ENCODE peak calls at places on chromosomes 13 and 19, in seven cellular contexts. C, H, S, J, N, X and Q are unnamed samples.

GRCh38 chr19:39409886-39410619 is 2.4 kb upstream of the PLEKHG2 start:
- DNase-seq in N (peak; percentile 54), C (peak; percentile 81), S (peak; percentile 68), J (no peak), X (peak; percentile 91), H (peak; percentile 78), Q (peak; percentile 39)

GRCh38 chr13:99750951-99751350 is 220.6 kb downstream of the ZIC5 start:
- DNase-seq in S (no peak), N (no peak), J (no peak), H (no peak), C (no peak), X (no peak), Q (no peak)

GRCh38 chr13:103716689-103717088 is 650.5 kb upstream of the SLC10A2 start:
- DNase-seq in S (no peak), X (no peak), C (no peak), N (no peak), J (no peak), H (no peak), Q (no peak)

GRCh38 chr19:2652504-2653099 is 49.9 kb downstream of the GNG7 start:
- DNase-seq in C (no peak), H (no peak), J (no peak), X (no peak), S (no peak), N (no peak), Q (no peak)

GRCh38 chr13:113946409-113947181 is 27.3 kb downstream of the C13orf46 start:
- DNase-seq in S (no peak), H (no peak), J (no peak), N (no peak), C (no peak), X (no peak), Q (no peak)

GRCh38 chr19:33459691-33460090 is 61.9 kb downstream of the PEPD start:
- DNase-seq in N (no peak), S (no peak), H (no peak), C (no peak), X (no peak), J (no peak), Q (no peak)

GRCh38 chr13:44971656-44972595 is 17.3 kb downstream of the NUFIP1 start:
- DNase-seq in N (no peak), S (no peak), J (no peak), X (no peak), C (peak; percentile 16), H (no peak), Q (no peak)

GRCh38 chr13:90389537-90389936 is 958.0 kb upstream of the MIR17HG start:
- DNase-seq in J (no peak), H (no peak), X (no peak), S (no peak), C (no peak), N (no peak), Q (no peak)

GRCh38 chr19:12983561-12984142 is 11.6 kb upstream of the NFIX start:
- DNase-seq in H (peak; percentile 79), N (peak; percentile 36), S (peak; percentile 91), X (peak; percentile 89), J (peak; percentile 89), C (peak; percentile 87), Q (peak; percentile 68)

GRCh38 chr19:23762548-23762883 is 3.8 kb upstream of the ZNF681 start:
- DNase-seq in X (no peak), C (no peak), N (no peak), J (no peak), H (no peak), S (no peak), Q (no peak)

GRCh38 chr19:23764781-23765180 is 6.1 kb upstream of the ZNF681 start:
- DNase-seq in H (no peak), C (no peak), J (no peak), X (no peak), N (no peak), S (no peak), Q (no peak)

GRCh38 chr19:23766951-23767350 is 8.3 kb upstream of the ZNF681 start:
- DNase-seq in S (no peak), X (no peak), J (no peak), C (no peak), H (no peak), N (no peak), Q (peak; percentile 53)

GRCh38 chr19:23758187-23759074 is at the start of gene ZNF681:
- DNase-seq in X (peak; percentile 94), C (peak; percentile 95), J (peak; percentile 90), N (no peak), H (peak; percentile 89), S (peak; percentile 93), Q (peak; percentile 73)

DNA sequence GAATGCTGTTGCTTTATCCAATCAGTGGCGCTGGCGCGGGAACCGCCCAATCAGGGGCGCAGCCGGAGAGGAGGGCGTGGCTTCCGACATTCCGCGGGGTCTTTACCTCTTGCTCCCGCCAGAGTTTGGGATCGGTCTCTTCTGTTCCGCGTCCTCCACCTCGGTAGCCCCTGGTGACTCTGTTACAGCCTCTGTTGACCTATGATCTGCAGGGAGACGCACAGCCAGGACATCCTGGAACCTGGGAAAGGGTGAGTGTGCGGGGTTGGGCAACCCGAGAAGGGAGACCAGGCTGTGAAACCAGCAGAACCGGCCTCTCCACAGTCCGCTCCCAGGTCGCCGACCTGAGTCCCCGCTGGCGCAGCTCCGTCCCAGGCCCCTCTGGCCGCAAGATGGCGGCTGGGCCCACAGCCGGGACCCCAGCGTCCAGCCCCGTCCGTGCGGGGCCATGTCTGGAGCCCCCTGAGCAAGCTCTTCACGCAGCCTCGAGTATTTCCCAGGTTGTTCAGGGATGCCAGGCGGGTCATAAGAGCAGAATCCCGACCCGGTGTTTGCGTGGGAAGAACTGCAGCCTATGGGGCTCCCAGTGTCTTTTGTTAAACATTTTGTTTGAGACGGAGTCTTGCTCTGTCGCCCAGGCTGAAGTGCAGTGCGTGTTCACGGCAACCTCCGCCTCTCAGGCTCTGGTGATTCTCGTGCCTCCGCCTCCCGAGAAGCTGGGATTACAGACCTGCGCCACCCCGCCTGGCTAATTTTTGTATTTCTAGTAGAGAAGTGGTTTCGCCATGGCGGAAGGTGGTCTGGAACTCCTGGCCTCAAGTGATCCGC is 4.4 kb upstream of the ZNF681 start:
- DNase-seq in S (peak; percentile 95), X (peak; percentile 92), N (no peak), C (peak; percentile 56), H (peak; percentile 84), J (peak; percentile 86), Q (no peak)
- TF ChIP-seq EZH2phosphoT487 in S (no peak), X (no peak), N (no peak), C (no peak), H (no peak), J (no peak), Q (no peak)

GRCh38 chr13:66995366-66995663 is 234.8 kb downstream of the PCDH9 start:
- DNase-seq in X (no peak), S (no peak), N (no peak), C (no peak), H (peak; percentile 96), J (no peak), Q (peak; percentile 84)
- TF ChIP-seq EZH2phosphoT487 in X (no peak), S (no peak), N (no peak), C (no peak), H (no peak), J (no peak), Q (no peak)

GRCh38 chr13:95154441-95154886 is 146.8 kb downstream of the ABCC4 start:
- DNase-seq in X (no peak), N (no peak), H (no peak), J (peak; percentile 90), S (no peak), C (peak; percentile 38), Q (no peak)
- TF ChIP-seq EZH2phosphoT487 in X (no peak), N (no peak), H (no peak), J (no peak), S (no peak), C (no peak), Q (no peak)

DNA sequence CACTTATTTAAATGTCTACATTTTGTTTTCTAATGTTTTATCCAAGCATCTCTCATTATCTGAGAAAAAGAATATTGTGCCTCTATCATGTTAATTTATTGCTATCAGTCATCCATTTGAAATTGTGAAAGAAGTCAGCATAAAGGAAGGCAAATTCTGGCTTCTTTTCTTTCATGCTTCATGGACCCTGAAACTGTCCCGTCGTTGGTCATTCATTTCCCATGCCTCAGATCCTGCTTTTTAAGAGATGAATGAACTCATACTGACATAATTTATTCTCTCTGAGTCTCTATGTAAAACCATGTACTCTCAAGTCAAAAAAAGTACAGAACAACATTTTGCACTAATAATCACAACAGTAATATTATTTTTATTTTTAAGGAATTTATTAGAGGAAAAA is 2512.0 kb downstream of the PCDH9 start:
- DNase-seq in S (no peak), X (no peak), C (no peak), N (no peak), J (no peak), H (no peak), Q (no peak)
- TF ChIP-seq EZH2phosphoT487 in S (no peak), X (no peak), C (no peak), N (no peak), J (no peak), H (no peak), Q (no peak)